ENCODE peak calls at places on chromosomes 6 and 20, in seven cellular contexts. K is heart left ventricle, H is D341Med, N is germinal center, U is amniotic stem cell, D is fibroblast of lung, T is NCI-H1092 treated with DMSO at 0.1 percent for 48 hours. X is an unnamed sample.

GRCh38 chr6:165695736-165696515 is 32.9 kb upstream of the PDE10A start:
- DNase-seq in K (no peak), H (no peak), N (no peak), U (no peak), D (no peak), T (no peak), X (no peak)

GRCh38 chr20:51738877-51739447 is 29.2 kb downstream of the ATP9A start:
- DNase-seq in K (no peak), H (no peak), N (no peak), U (no peak), D (no peak), T (no peak), X (no peak)

GRCh38 chr6:140007525-140007924 is 633.1 kb upstream of the CITED2 start:
- DNase-seq in K (no peak), H (no peak), N (no peak), U (no peak), D (no peak), T (no peak), X (no peak)

GRCh38 chr20:58673119-58673518 is 19.5 kb upstream of the NPEPL1 start:
- DNase-seq in K (no peak), H (no peak), N (no peak), U (no peak), D (no peak), T (no peak), X (no peak)

GRCh38 chr6:19035454-19035853 is 648.3 kb downstream of the RNF144B start:
- DNase-seq in K (no peak), H (no peak), N (no peak), U (no peak), D (no peak), T (no peak), X (no peak)

GRCh38 chr6:56329296-56330050 is 82.1 kb upstream of the COL21A1 start:
- DNase-seq in K (no peak), H (no peak), N (no peak), U (no peak), D (peak; percentile 72), T (no peak), X (no peak)

GRCh38 chr6:24574809-24575208 is 71.2 kb downstream of the KIAA0319 start:
- DNase-seq in K (no peak), H (no peak), N (peak; percentile 45), U (no peak), D (no peak), T (no peak), X (no peak)

GRCh38 chr6:108492131-108492766 is 68.5 kb upstream of the FOXO3 start:
- DNase-seq in K (no peak), H (peak; percentile 46), N (peak; percentile 24), U (peak; percentile 22), D (peak; percentile 67), T (peak; percentile 9), X (peak; percentile 43)

GRCh38 chr20:37363221-37364012 is 17.5 kb downstream of the SRC start:
- DNase-seq in K (no peak), H (no peak), N (no peak), U (no peak), D (no peak), T (no peak), X (no peak)

GRCh38 chr6:41558033-41558807 is 12.0 kb downstream of the FOXP4 start:
- DNase-seq in K (no peak), H (no peak), N (no peak), U (no peak), D (no peak), T (no peak), X (no peak)

GRCh38 chr6:25388776-25389175 is 109.6 kb downstream of the CARMIL1 start:
- DNase-seq in K (no peak), H (no peak), N (no peak), U (no peak), D (no peak), T (no peak), X (no peak)

GRCh38 chr20:15011631-15012030 is 674.2 kb upstream of the FLRT3 start:
- DNase-seq in K (no peak), H (no peak), N (no peak), U (no peak), D (no peak), T (peak; percentile 27), X (no peak)

GRCh38 chr6:66265737-66266136 is 558.7 kb upstream of the EYS start:
- DNase-seq in K (no peak), H (no peak), N (no peak), U (no peak), D (no peak), T (no peak), X (no peak)

GRCh38 chr20:62624325-62624690 is 18.0 kb upstream of the SLCO4A1 start:
- DNase-seq in K (no peak), H (peak; percentile 73), N (peak; percentile 89), U (no peak), D (no peak), T (no peak), X (no peak)

GRCh38 chr6:3977875-3978711 is 100.8 kb downstream of the FAM217A start:
- DNase-seq in K (peak; percentile 32), H (peak; percentile 62), N (peak; percentile 57), U (peak; percentile 63), D (peak; percentile 97), T (no peak), X (no peak)

GRCh38 chr6:72657798-72658197 is 35.9 kb downstream of the KCNQ5 start:
- DNase-seq in K (no peak), H (no peak), N (no peak), U (no peak), D (no peak), T (no peak), X (no peak)

GRCh38 chr6:104921896-104922295 is 35.0 kb upstream of the LIN28B start:
- DNase-seq in K (no peak), H (peak; percentile 55), N (no peak), U (no peak), D (no peak), T (no peak), X (no peak)

GRCh38 chr6:53363341-53364079 is 14.8 kb upstream of the ELOVL5 start:
- DNase-seq in K (no peak), H (no peak), N (no peak), U (no peak), D (no peak), T (no peak), X (no peak)

GRCh38 chr20:5821627-5822215 is 71.5 kb downstream of the SHLD1 start:
- DNase-seq in K (no peak), H (no peak), N (no peak), U (no peak), D (no peak), T (no peak), X (no peak)

GRCh38 chr6:114430534-114431124 is 87.8 kb upstream of the HS3ST5 start:
- DNase-seq in K (no peak), H (no peak), N (no peak), U (no peak), D (no peak), T (no peak), X (no peak)

GRCh38 chr6:35728663-35729348 is 8.0 kb upstream of the ARMC12 start:
- DNase-seq in K (peak; percentile 28), H (peak; percentile 48), N (peak; percentile 50), U (no peak), D (no peak), T (no peak), X (no peak)

GRCh38 chr6:25961619-25962367 is 809 bp upstream of the TRIM38 start:
- DNase-seq in K (no peak), H (no peak), N (peak; percentile 5), U (no peak), D (no peak), T (no peak), X (no peak)